ENCODE peak calls at places on chromosomes 1 and 21, in ten cellular contexts. U, W, L, H, G, V, E, C, S and R are unnamed samples. For H3K9me3, the result is how much of the 10 kb centered on the place peaks cover.

GRCh38 chr1:44805311-44806024 is 1.7 kb downstream of the DYNLT4 start:
- DNase-seq in H (no peak), G (no peak), V (no peak), C (peak), W (no peak), E (no peak), S (no peak), L (no peak), U (no peak), R (no peak)

GRCh38 chr1:26283871-26284596 is 4.1 kb downstream of the SH3BGRL3 start:
- DNase-seq in E (no peak), C (no peak), G (no peak), U (no peak), S (no peak), V (no peak), H (no peak), W (no peak), L (peak), R (no peak)

GRCh38 chr1:242651817-242652216 is 127.3 kb upstream of the PLD5 start:
- DNase-seq in E (no peak), V (peak), S (peak), L (no peak), H (peak), U (no peak), G (peak), W (no peak), C (peak), R (peak)

GRCh38 chr1:60425528-60425927 is 352.0 kb upstream of the C1orf87 start:
- DNase-seq in U (peak), G (peak), C (peak), L (peak), V (peak), E (no peak), H (peak), W (no peak), S (no peak), R (no peak)

GRCh38 chr1:117565745-117566455 is 39.9 kb upstream of the TENT5C start:
- DNase-seq in S (no peak), G (no peak), E (no peak), U (no peak), H (no peak), W (no peak), L (no peak), C (no peak), V (no peak), R (no peak)

GRCh38 chr21:38796426-38796825 is 9.3 kb upstream of the ETS2 start:
- DNase-seq in U (peak), L (peak), G (peak), V (no peak), S (no peak), E (no peak), W (no peak), C (no peak), H (no peak), R (no peak)

GRCh38 chr1:205791568-205792180 is 16.4 kb upstream of the RAB29 start:
- DNase-seq in S (no peak), H (peak), C (peak), G (peak), V (peak), U (peak), W (no peak), L (peak), E (no peak), R (peak)

GRCh38 chr1:155379180-155379876 is 58.6 kb downstream of the RUSC1 start:
- DNase-seq in W (no peak), G (peak), C (no peak), E (no peak), H (no peak), S (no peak), U (peak), V (no peak), L (peak), R (no peak)

DNA sequence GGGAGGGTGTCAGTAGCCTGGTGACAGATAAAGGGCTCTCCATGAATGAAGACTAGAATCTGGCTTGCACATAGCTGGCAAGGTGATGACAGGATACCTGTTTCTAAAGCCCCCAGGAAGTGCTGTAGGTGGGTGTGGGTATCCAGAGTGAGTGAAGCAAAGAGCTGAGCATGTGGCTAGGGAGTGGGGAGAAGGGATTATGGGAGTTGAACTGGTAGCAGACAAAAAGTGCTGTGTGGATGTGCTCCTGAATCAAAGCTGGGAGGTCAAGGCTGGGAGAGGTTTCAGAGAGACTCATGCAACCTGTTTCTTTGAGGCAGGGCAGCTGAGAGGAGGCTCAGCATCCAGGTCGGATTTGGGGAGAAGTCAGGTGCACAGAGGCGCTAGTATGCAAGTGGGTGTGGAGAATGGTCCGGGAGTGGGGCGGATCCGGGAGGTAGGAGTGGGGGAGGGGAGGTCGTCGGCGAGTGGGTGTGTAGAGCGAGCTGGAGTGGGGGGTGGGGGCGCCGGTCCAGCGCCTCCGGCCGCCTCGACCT is 600 bp downstream of the ASTN1 start:
- DNase-seq in H (no peak), U (no peak), E (no peak), W (no peak), L (no peak), V (no peak), S (no peak), G (no peak), C (no peak), R (no peak)
- TF ChIP-seq EZH2 in H (no peak), U (no peak), E (no peak), W (no peak), L (no peak), V (no peak), S (no peak), G (no peak), C (no peak), R (peak)

DNA sequence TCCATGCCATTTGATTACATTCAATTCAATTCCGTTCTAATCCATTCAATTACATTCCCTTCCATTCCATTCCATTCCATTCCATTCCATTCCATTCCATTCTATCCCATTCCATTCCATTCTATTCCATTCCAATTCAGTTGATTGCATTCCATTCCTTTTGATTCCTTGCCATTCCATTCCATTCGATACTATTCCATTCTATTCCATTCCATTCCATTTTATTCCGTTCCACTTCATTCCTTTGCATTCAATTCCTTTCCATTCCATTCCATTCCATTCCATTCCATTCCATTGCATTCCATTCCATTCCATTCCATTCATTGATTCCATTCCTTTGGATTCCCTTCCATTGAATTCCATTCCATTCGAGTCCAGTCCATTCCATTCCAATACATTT is 2574.0 kb upstream of the TPTE start:
- DNase-seq in L (no peak), G (no peak), U (no peak), S (no peak), C (no peak), E (no peak), W (no peak), H (no peak), V (no peak), R (no peak)
- H3K9me3 ChIP-seq in L (under half), G (half or more), U (under half), S (half or more), C (half or more), E (half or more), W (under half), H (half or more), V (under half), R (half or more)

GRCh38 chr1:110210604-110211502 is 739 bp downstream of the KCNC4 start:
- DNase-seq in E (no peak), C (peak), L (peak), V (no peak), H (peak), U (peak), W (no peak), S (no peak), G (peak), R (peak)
- TF ChIP-seq EZH2 in E (no peak), C (peak), L (no peak), V (no peak), H (no peak), U (no peak), W (peak), S (peak), G (no peak), R (no peak)

GRCh38 chr1:50419907-50420248 is 3.4 kb downstream of the DMRTA2 start:
- DNase-seq in E (no peak), W (no peak), U (no peak), C (no peak), S (no peak), L (no peak), H (no peak), G (no peak), V (no peak), R (no peak)
- H3K9me3 ChIP-seq in E (under half), W (under half), U (under half), C (under half), S (under half), L (under half), H (under half), G (under half), V (under half), R (under half)

GRCh38 chr1:171174895-171175294 is 10.2 kb upstream of the FMO2 start:
- DNase-seq in U (no peak), L (no peak), C (no peak), S (no peak), H (no peak), E (no peak), V (no peak), G (no peak), W (no peak), R (no peak)
- TF ChIP-seq EZH2 in U (no peak), L (no peak), C (no peak), S (no peak), H (no peak), E (no peak), V (no peak), G (no peak), W (no peak), R (no peak)